ENCODE peak calls at places on chromosomes 11 and 22, in six cellular contexts. B is progenitor cell of endocrine pancreas; H is fibroblast of mammary gland; I is NCI-H1417; G is GDM1; K is natural killer cell treated with Interleukin-12 subunit alpha and Interleukin-12 subunit beta and Interleukin-15 and Interleukin-18, amount 100 ng/mL, for 72 hours. F is an unnamed sample.

GRCh38 chr11:77047007-77047927 is 13.1 kb downstream of the B3GNT6 start:
- DNase-seq in B (peak; percentile 47), H (peak; percentile 93), I (peak; percentile 75), G (peak; percentile 78), K (peak; percentile 88), F (peak; percentile 93)

GRCh38 chr22:33883561-33883960 is 36.7 kb downstream of the LARGE1 start:
- DNase-seq in B (no peak), H (no peak), I (no peak), G (no peak), K (no peak), F (no peak)

GRCh38 chr11:122672892-122673291 is 17.4 kb downstream of the UBASH3B start:
- DNase-seq in B (no peak), H (peak; percentile 35), I (no peak), G (no peak), K (no peak), F (no peak)

GRCh38 chr11:32297629-32298028 is 137.7 kb downstream of the WT1 start:
- DNase-seq in B (no peak), H (peak; percentile 60), I (no peak), G (no peak), K (no peak), F (peak; percentile 10)

GRCh38 chr11:94954753-94955152 is 18.6 kb downstream of the CWC15 start:
- DNase-seq in B (no peak), H (no peak), I (no peak), G (no peak), K (no peak), F (peak; percentile 12)

GRCh38 chr22:50150161-50151129 is 20.1 kb upstream of the PANX2 start:
- DNase-seq in B (no peak), H (no peak), I (no peak), G (no peak), K (no peak), F (no peak)

GRCh38 chr11:14894657-14895598 is 2.9 kb upstream of the CYP2R1 start:
- DNase-seq in B (no peak), H (peak; percentile 71), I (no peak), G (no peak), K (peak; percentile 62), F (no peak)

GRCh38 chr11:4626207-4627105 is 10.8 kb upstream of the OR51D1 start:
- DNase-seq in B (peak; percentile 68), H (peak; percentile 83), I (peak; percentile 67), G (peak; percentile 61), K (no peak), F (peak; percentile 45)

GRCh38 chr11:35045219-35045819 is 93.7 kb upstream of the CD44 start:
- DNase-seq in B (no peak), H (no peak), I (peak; percentile 62), G (no peak), K (peak; percentile 72), F (peak; percentile 96)

GRCh38 chr11:58575377-58576020 is at the start of gene LPXN:
- DNase-seq in B (no peak), H (peak; percentile 81), I (no peak), G (peak; percentile 67), K (no peak), F (peak; percentile 71)

GRCh38 chr22:40193429-40194421 is 16.0 kb downstream of the TNRC6B start:
- DNase-seq in B (no peak), H (peak; percentile 63), I (no peak), G (no peak), K (no peak), F (no peak)

GRCh38 chr11:68447015-68447801 is 13.3 kb upstream of the PPP6R3 start:
- DNase-seq in B (peak; percentile 68), H (peak; percentile 66), I (peak; percentile 60), G (peak; percentile 29), K (peak; percentile 80), F (peak; percentile 69)

GRCh38 chr11:89626366-89626765 is 83.7 kb upstream of the TRIM77 start:
- DNase-seq in B (no peak), H (no peak), I (no peak), G (no peak), K (no peak), F (no peak)

GRCh38 chr11:59872076-59872475 is 5.8 kb upstream of the TCN1 start:
- DNase-seq in B (no peak), H (no peak), I (no peak), G (no peak), K (no peak), F (no peak)

GRCh38 chr11:76283190-76283589 is 76.9 kb upstream of the WNT11 start:
- DNase-seq in B (no peak), H (no peak), I (no peak), G (no peak), K (no peak), F (no peak)

GRCh38 chr11:11472096-11472495 is 119.0 kb upstream of the CSNK2A3 start:
- DNase-seq in B (no peak), H (no peak), I (no peak), G (peak; percentile 47), K (no peak), F (no peak)

GRCh38 chr11:7524831-7525230 is 11.0 kb downstream of the PPFIBP2 start:
- DNase-seq in B (no peak), H (no peak), I (no peak), G (no peak), K (no peak), F (no peak)

GRCh38 chr11:18001191-18001590 is 11.7 kb downstream of the SERGEF start:
- DNase-seq in B (no peak), H (no peak), I (no peak), G (no peak), K (no peak), F (no peak)

GRCh38 chr22:45784357-45785277 is 113.0 kb downstream of the ATXN10 start:
- DNase-seq in B (no peak), H (no peak), I (no peak), G (no peak), K (no peak), F (no peak)

GRCh38 chr11:86370922-86371614 is 3.6 kb upstream of the CCDC81 start:
- DNase-seq in B (no peak), H (peak; percentile 67), I (no peak), G (no peak), K (no peak), F (no peak)

GRCh38 chr22:44734278-44734677 is 18.1 kb upstream of the ARHGAP8 start:
- DNase-seq in B (no peak), H (no peak), I (no peak), G (no peak), K (no peak), F (no peak)

GRCh38 chr11:45543808-45544422 is 121.5 kb downstream of the CHST1 start:
- DNase-seq in B (peak; percentile 50), H (peak; percentile 31), I (no peak), G (no peak), K (no peak), F (no peak)

GRCh38 chr11:117010808-117011540 is 87.3 kb downstream of the SIK3 start:
- DNase-seq in B (no peak), H (peak; percentile 97), I (no peak), G (no peak), K (no peak), F (no peak)

GRCh38 chr11:3865388-3866193 is 10.1 kb downstream of the STIM1 start:
- DNase-seq in B (no peak), H (peak; percentile 55), I (no peak), G (no peak), K (no peak), F (no peak)

GRCh38 chr22:23823331-23823791 is 15.4 kb downstream of the DERL3 start:
- DNase-seq in B (no peak), H (peak; percentile 27), I (no peak), G (no peak), K (no peak), F (no peak)

GRCh38 chr11:126112547-126112946 is 49.9 kb upstream of the CDON start:
- DNase-seq in B (no peak), H (peak; percentile 72), I (peak; percentile 9), G (no peak), K (no peak), F (no peak)

GRCh38 chr22:44364750-44365118 is 52.0 kb upstream of the SHISAL1 start:
- DNase-seq in B (no peak), H (no peak), I (no peak), G (no peak), K (no peak), F (no peak)

GRCh38 chr22:40411506-40411861 is 41.1 kb downstream of the SGSM3 start:
- DNase-seq in B (no peak), H (no peak), I (no peak), G (no peak), K (peak; percentile 58), F (no peak)

GRCh38 chr22:29559853-29560252 is 6.3 kb upstream of the THOC5 start:
- DNase-seq in B (no peak), H (no peak), I (no peak), G (no peak), K (no peak), F (no peak)

GRCh38 chr22:49292909-49293308 is 534.8 kb downstream of the BRD1 start:
- DNase-seq in B (no peak), H (no peak), I (no peak), G (no peak), K (no peak), F (no peak)

GRCh38 chr11:120089036-120090001 is 48.6 kb downstream of the TRIM29 start:
- DNase-seq in B (no peak), H (no peak), I (no peak), G (no peak), K (no peak), F (no peak)

F was measured in CD4-positive, alpha-beta memory T cell.